ENCODE peak calls at places on chromosomes 3 and 15, in six cellular contexts. Z, E, P, Q, H and V are unnamed samples.

GRCh38 chr3:64612082-64612860 is 75.5 kb downstream of the ADAMTS9 start:
- DNase-seq in Z (peak; percentile 86), E (peak; percentile 49), P (no peak), Q (no peak), H (no peak), V (no peak)

GRCh38 chr15:89243691-89244511 is at the start of gene FANCI:
- DNase-seq in Z (peak; percentile 92), E (peak; percentile 90), P (peak; percentile 89), Q (peak; percentile 97), H (peak; percentile 96), V (peak; percentile 96)

GRCh38 chr3:64063207-64063981 is 40.1 kb upstream of the PSMD6 start:
- DNase-seq in Z (no peak), E (peak; percentile 38), P (no peak), Q (no peak), H (no peak), V (no peak)

GRCh38 chr3:108806316-108806715 is 16.3 kb upstream of the TRAT1 start:
- DNase-seq in Z (no peak), E (no peak), P (no peak), Q (no peak), H (no peak), V (no peak)

GRCh38 chr3:11919390-11919789 is 72.7 kb upstream of the TAMM41 start:
- DNase-seq in Z (no peak), E (no peak), P (no peak), Q (no peak), H (no peak), V (no peak)

GRCh38 chr3:53704363-53704725 is 141.9 kb downstream of the CHDH start:
- DNase-seq in Z (no peak), E (no peak), P (no peak), Q (peak; percentile 36), H (no peak), V (peak; percentile 4)

GRCh38 chr3:108818404-108818803 is 4.2 kb upstream of the TRAT1 start:
- DNase-seq in Z (peak; percentile 3), E (peak; percentile 10), P (peak; percentile 11), Q (no peak), H (peak; percentile 9), V (peak; percentile 70)

GRCh38 chr15:74218172-74218885 is 15.7 kb upstream of the STRA6 start:
- DNase-seq in Z (no peak), E (no peak), P (no peak), Q (no peak), H (no peak), V (no peak)

GRCh38 chr3:57500506-57500905 is 43.6 kb downstream of the DNAH12 start:
- DNase-seq in Z (no peak), E (no peak), P (no peak), Q (no peak), H (no peak), V (no peak)

GRCh38 chr15:34349769-34350168 is 6.7 kb downstream of the NUTM1 start:
- DNase-seq in Z (no peak), E (no peak), P (no peak), Q (no peak), H (no peak), V (no peak)

GRCh38 chr15:38668433-38669159 is 104.0 kb upstream of the RASGRP1 start:
- DNase-seq in Z (no peak), E (no peak), P (peak; percentile 42), Q (no peak), H (no peak), V (no peak)

GRCh38 chr3:134974621-134975020 is 179.6 kb downstream of the EPHB1 start:
- DNase-seq in Z (no peak), E (no peak), P (no peak), Q (no peak), H (no peak), V (no peak)

GRCh38 chr3:72171946-72172345 is 387.0 kb upstream of the PROK2 start:
- DNase-seq in Z (no peak), E (no peak), P (no peak), Q (no peak), H (no peak), V (no peak)

GRCh38 chr15:90941038-90941437 is 6.0 kb downstream of the UNC45A start:
- DNase-seq in Z (no peak), E (no peak), P (no peak), Q (no peak), H (no peak), V (no peak)

GRCh38 chr3:150737874-150738679 is 24.9 kb downstream of the SIAH2 start:
- DNase-seq in Z (peak; percentile 71), E (peak; percentile 48), P (no peak), Q (no peak), H (peak; percentile 93), V (peak; percentile 57)

GRCh38 chr3:178736300-178736699 is 200.1 kb downstream of the KCNMB2 start:
- DNase-seq in Z (no peak), E (no peak), P (no peak), Q (no peak), H (no peak), V (no peak)

GRCh38 chr15:36235173-36235572 is 344.3 kb upstream of the CDIN1 start:
- DNase-seq in Z (no peak), E (no peak), P (no peak), Q (no peak), H (no peak), V (no peak)

GRCh38 chr3:177382944-177383343 is 185.7 kb upstream of the TBL1XR1 start:
- DNase-seq in Z (no peak), E (no peak), P (no peak), Q (no peak), H (no peak), V (no peak)

GRCh38 chr15:72782993-72783562 is 480 bp downstream of the ADPGK start:
- DNase-seq in Z (peak; percentile 88), E (peak; percentile 27), P (no peak), Q (no peak), H (peak; percentile 44), V (no peak)

GRCh38 chr3:171317133-171317532 is 143.1 kb downstream of the TNIK start:
- DNase-seq in Z (no peak), E (no peak), P (no peak), Q (no peak), H (no peak), V (no peak)

GRCh38 chr3:54188176-54188791 is 65.9 kb downstream of the CACNA2D3 start:
- DNase-seq in Z (peak; percentile 24), E (peak; percentile 34), P (peak; percentile 81), Q (peak; percentile 72), H (peak; percentile 82), V (peak; percentile 73)

GRCh38 chr3:108486910-108487309 is 23.5 kb downstream of the MYH15 start:
- DNase-seq in Z (peak; percentile 72), E (peak; percentile 71), P (no peak), Q (no peak), H (no peak), V (no peak)

GRCh38 chr15:86650084-86650483 is 570.4 kb downstream of the AGBL1 start:
- DNase-seq in Z (no peak), E (no peak), P (no peak), Q (no peak), H (peak; percentile 17), V (no peak)

GRCh38 chr15:71051539-71051938 is 63.7 kb upstream of the THSD4 start:
- DNase-seq in Z (peak; percentile 52), E (peak; percentile 94), P (no peak), Q (no peak), H (no peak), V (no peak)

GRCh38 chr15:58431221-58432149 is at the start of gene LIPC:
- DNase-seq in Z (no peak), E (no peak), P (no peak), Q (no peak), H (no peak), V (no peak)

GRCh38 chr3:126491221-126492013 is 15.7 kb upstream of the ZXDC start:
- DNase-seq in Z (no peak), E (no peak), P (no peak), Q (no peak), H (no peak), V (no peak)

GRCh38 chr15:54089776-54090175 is 111.5 kb downstream of the UNC13C start:
- DNase-seq in Z (no peak), E (no peak), P (no peak), Q (no peak), H (peak; percentile 13), V (no peak)

GRCh38 chr3:176961916-176962315 is 235.4 kb downstream of the TBL1XR1 start:
- DNase-seq in Z (peak; percentile 12), E (peak; percentile 60), P (no peak), Q (no peak), H (no peak), V (no peak)

GRCh38 chr3:82130056-82130455 is 368.6 kb upstream of the GBE1 start:
- DNase-seq in Z (no peak), E (no peak), P (no peak), Q (no peak), H (peak; percentile 12), V (no peak)

GRCh38 chr3:5128861-5129260 is 6.8 kb downstream of the ARL8B start:
- DNase-seq in Z (no peak), E (no peak), P (no peak), Q (no peak), H (no peak), V (no peak)
- H3K14ac ChIP-seq in Z (no peak overlapping the region), E (no peak overlapping the region), P (no peak overlapping the region), Q (no peak overlapping the region), H (no peak overlapping the region), V (no peak overlapping the region)

DNA sequence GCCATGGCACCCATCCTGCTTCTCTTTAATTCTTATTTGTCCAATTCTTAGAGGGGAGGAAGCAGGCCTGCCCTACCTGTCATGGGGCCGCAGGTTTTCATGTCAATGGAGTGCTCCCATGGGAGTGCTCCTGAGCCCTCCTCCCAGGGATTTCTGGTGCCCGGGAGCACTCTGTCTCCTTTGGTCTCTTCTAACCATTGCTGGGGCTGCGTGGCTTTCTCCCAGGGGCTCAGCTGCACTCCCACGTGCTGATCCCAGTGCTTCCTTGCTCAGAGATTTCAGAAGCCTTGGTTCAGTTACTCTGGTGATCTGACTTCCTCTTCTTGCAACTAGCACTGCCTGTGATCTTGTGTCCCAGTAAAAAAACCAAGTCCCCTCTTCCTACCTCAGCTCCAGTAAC is 68.0 kb upstream of the ARL8B start:
- DNase-seq in Z (no peak), E (no peak), P (no peak), Q (no peak), H (peak; percentile 10), V (no peak)
- H3K14ac ChIP-seq in Z (no peak overlapping the region), E (no peak overlapping the region), P (no peak overlapping the region), Q (no peak overlapping the region), H (peak overlapping the region; percentile 51), V (no peak overlapping the region)

DNA sequence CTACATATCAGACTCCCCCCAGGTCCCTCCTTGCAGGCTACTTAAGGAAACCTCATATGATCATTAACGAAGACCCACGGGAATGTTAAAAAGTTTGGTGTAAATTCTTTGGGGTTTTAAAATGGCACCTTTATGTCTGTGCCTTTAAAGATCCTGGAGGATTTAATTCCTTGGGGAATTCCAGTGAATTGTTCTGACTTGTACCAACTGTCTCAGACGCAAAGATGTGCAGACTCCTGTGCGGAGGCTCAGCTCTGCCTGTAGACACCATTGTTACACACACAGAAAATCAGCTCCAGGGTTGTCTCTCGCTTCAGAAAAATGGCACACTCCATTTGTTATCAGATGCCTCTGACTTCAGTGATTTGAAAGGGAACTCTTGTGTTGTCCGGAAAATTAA is 414.4 kb upstream of the CFAP20DC start:
- DNase-seq in Z (no peak), E (no peak), P (no peak), Q (no peak), H (no peak), V (no peak)
- H3K14ac ChIP-seq in Z (no peak overlapping the region), E (no peak overlapping the region), P (no peak overlapping the region), Q (no peak overlapping the region), H (no peak overlapping the region), V (no peak overlapping the region)

DNA sequence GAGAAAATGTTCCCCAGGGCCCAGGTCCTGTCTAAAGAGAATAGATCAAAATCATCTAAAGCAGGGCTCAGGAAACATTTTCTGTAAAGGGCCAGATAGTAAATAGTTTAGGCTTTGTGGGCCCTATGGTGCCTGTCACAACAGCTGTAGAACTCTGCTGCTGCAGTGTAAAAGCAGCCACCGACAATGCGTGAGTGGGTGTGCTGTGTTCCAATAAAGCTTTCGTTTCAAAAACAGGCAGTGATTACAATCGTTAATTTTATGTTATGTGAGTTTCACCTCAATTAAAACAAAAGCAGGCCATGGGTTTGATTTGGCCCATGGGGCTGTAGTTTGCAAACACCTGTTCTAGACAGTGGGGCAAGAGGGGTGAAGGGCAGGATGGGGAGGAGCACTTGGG is 12.5 kb upstream of the HEG1 start:
- DNase-seq in Z (no peak), E (no peak), P (no peak), Q (no peak), H (no peak), V (no peak)
- H3K14ac ChIP-seq in Z (no peak overlapping the region), E (no peak overlapping the region), P (no peak overlapping the region), Q (no peak overlapping the region), H (no peak overlapping the region), V (no peak overlapping the region)